ENCODE peak calls at places on chromosomes 5 and 9, in ten cellular contexts. D is neuronal stem cell, I is GM06990, C is body of pancreas, J is PC-3, M is right atrium auricular region, B is HepG2, O is tibial artery, U is cardiac muscle cell, H is mammary epithelial cell. Z is an unnamed sample. For H3K36me3, the result is how much of the 10 kb centered on the place peaks cover.

GRCh38 chr5:168494057-168494555 is 7.8 kb downstream of the RARS1 start:
- DNase-seq in D (no peak), I (no peak), C (no peak), J (no peak), M (no peak), B (no peak), O (no peak), U (peak), H (no peak), Z (peak)

GRCh38 chr5:145465487-145466263 is 369.5 kb downstream of the PRELID2 start:
- DNase-seq in D (no peak), I (no peak), C (no peak), J (no peak), M (no peak), B (no peak), O (no peak), U (no peak), H (no peak), Z (no peak)

GRCh38 chr5:81154725-81155124 is 78.4 kb upstream of the CKMT2 start:
- DNase-seq in D (no peak), I (peak), C (no peak), J (no peak), M (no peak), B (no peak), O (no peak), U (no peak), H (no peak), Z (no peak)

GRCh38 chr9:126985870-126986498 is 71.4 kb downstream of the RALGPS1 start:
- DNase-seq in D (no peak), I (peak), C (peak), J (peak), M (peak), B (peak), O (peak), U (no peak), H (peak), Z (no peak)

GRCh38 chr5:180471866-180472265 is 22.3 kb upstream of the CNOT6 start:
- DNase-seq in D (no peak), I (no peak), C (no peak), J (no peak), M (no peak), B (no peak), O (no peak), U (no peak), H (no peak), Z (no peak)

GRCh38 chr5:124072570-124072969 is 560.6 kb downstream of the CSNK1G3 start:
- DNase-seq in D (no peak), I (no peak), C (no peak), J (no peak), M (no peak), B (no peak), O (no peak), U (no peak), H (no peak), Z (no peak)

GRCh38 chr5:113713051-113713450 is 199.6 kb downstream of the YTHDC2 start:
- DNase-seq in D (no peak), I (no peak), C (no peak), J (no peak), M (no peak), B (no peak), O (no peak), U (no peak), H (no peak), Z (no peak)

GRCh38 chr5:81354093-81354492 is 39.8 kb downstream of the ACOT12 start:
- DNase-seq in D (no peak), I (no peak), C (no peak), J (no peak), M (no peak), B (no peak), O (no peak), U (no peak), H (no peak), Z (no peak)

GRCh38 chr5:168931638-168932345 is 352.6 kb upstream of the PANK3 start:
- DNase-seq in D (no peak), I (no peak), C (no peak), J (no peak), M (peak), B (no peak), O (no peak), U (no peak), H (peak), Z (no peak)

GRCh38 chr9:125961037-125961436 is 213.9 kb downstream of the PBX3 start:
- DNase-seq in D (peak), I (no peak), C (no peak), J (no peak), M (no peak), B (no peak), O (no peak), U (peak), H (no peak), Z (no peak)

GRCh38 chr9:91162784-91163440 is 198.8 kb downstream of the AUH start:
- DNase-seq in D (no peak), I (peak), C (no peak), J (peak), M (peak), B (no peak), O (peak), U (peak), H (no peak), Z (no peak)

GRCh38 chr5:93192107-93192506 is 388.9 kb downstream of the NR2F1-AS1 start:
- DNase-seq in D (no peak), I (no peak), C (no peak), J (peak), M (no peak), B (peak), O (no peak), U (no peak), H (peak), Z (no peak)

GRCh38 chr9:76374702-76375543 is 19.3 kb downstream of the RFK start:
- DNase-seq in D (no peak), I (no peak), C (peak), J (peak), M (peak), B (peak), O (peak), U (peak), H (peak), Z (peak)

GRCh38 chr5:13201022-13201421 is 743.5 kb downstream of the DNAH5 start:
- DNase-seq in D (no peak), I (no peak), C (no peak), J (no peak), M (no peak), B (no peak), O (no peak), U (no peak), H (no peak), Z (no peak)

GRCh38 chr9:81564632-81565031 is 124.7 kb downstream of the TLE1 start:
- DNase-seq in D (no peak), I (no peak), C (no peak), J (no peak), M (no peak), B (no peak), O (no peak), U (no peak), H (no peak), Z (no peak)

GRCh38 chr9:98594551-98595160 is 114.1 kb downstream of the GABBR2 start:
- DNase-seq in D (no peak), I (no peak), C (no peak), J (no peak), M (no peak), B (peak), O (no peak), U (no peak), H (no peak), Z (peak)

DNA sequence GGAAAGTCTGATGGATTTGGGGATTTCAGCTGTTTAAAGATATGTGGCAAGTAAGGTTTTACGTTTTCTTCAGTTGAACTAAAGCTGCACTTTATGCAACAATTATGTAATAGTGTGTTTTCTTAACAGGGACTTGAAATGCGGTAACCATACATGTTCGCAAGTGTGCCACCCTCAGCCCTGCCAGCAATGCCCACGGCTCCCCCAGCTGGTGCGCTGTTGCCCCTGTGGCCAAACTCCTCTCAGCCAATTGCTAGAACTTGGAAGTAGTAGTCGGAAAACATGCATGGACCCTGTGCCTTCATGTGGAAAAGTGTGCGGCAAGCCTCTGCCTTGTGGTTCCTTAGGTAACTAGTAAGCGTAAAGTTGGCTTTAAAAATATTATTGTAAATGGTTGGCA is 28.5 kb downstream of the NFX1 start:
- DNase-seq in D (no peak), I (no peak), C (no peak), J (no peak), M (no peak), B (no peak), O (no peak), U (no peak), H (no peak), Z (no peak)
- H3K36me3 ChIP-seq in D (half or more), I (under half), C (under half), J (under half), M (half or more), B (under half), O (half or more), U (half or more), H (under half), Z (half or more)

GRCh38 chr9:120392245-120392644 is 187.7 kb downstream of the CDK5RAP2 start:
- DNase-seq in D (no peak), I (no peak), C (no peak), J (no peak), M (no peak), B (no peak), O (no peak), U (no peak), H (no peak), Z (no peak)

GRCh38 chr9:120389867-120390266 is 190.1 kb downstream of the CDK5RAP2 start:
- DNase-seq in D (no peak), I (no peak), C (no peak), J (no peak), M (no peak), B (no peak), O (no peak), U (no peak), H (no peak), Z (no peak)

GRCh38 chr9:120391691-120392090 is 188.3 kb downstream of the CDK5RAP2 start:
- DNase-seq in D (no peak), I (no peak), C (no peak), J (no peak), M (no peak), B (no peak), O (no peak), U (no peak), H (no peak), Z (no peak)

GRCh38 chr9:120389300-120389699 is 190.7 kb downstream of the CDK5RAP2 start:
- DNase-seq in D (no peak), I (no peak), C (no peak), J (no peak), M (no peak), B (no peak), O (no peak), U (no peak), H (no peak), Z (no peak)

DNA sequence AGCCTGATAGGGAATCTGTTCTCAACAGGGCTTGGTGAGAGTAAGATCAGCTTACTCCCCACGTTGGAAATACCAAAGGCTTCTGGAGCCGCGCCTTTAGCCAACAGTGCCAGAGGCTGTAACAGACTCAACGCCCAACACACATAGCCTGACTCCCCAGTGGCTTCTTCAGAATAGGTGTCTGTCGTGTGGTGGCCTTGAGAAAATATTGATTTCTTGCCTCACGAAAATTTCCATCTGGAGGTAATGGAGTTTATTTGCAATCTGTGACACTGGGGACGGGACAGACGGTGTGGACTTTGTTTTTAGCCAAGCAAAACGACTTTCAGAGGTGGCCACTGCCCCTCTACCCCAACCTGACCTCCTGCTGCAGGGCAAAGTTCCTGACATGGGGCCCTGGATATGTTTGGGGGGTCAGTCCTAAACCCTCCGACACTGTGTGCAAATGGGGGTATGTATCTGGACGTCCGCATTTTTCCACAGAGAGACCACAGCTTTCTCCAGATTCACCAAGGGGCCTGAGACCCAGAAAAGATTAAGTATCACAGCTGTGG is 189.3 kb downstream of the CDK5RAP2 start:
- DNase-seq in D (no peak), I (no peak), C (no peak), J (no peak), M (no peak), B (peak), O (no peak), U (no peak), H (no peak), Z (no peak)
- H3K36me3 ChIP-seq in D (half or more), I (under half), C (under half), J (under half), M (half or more), B (under half), O (under half), U (under half), H (under half), Z (half or more)

GRCh38 chr9:137815256-137816255 is 62.0 kb upstream of the CACNA1B start:
- DNase-seq in D (no peak), I (no peak), C (no peak), J (no peak), M (no peak), B (no peak), O (no peak), U (no peak), H (no peak), Z (no peak)

GRCh38 chr9:137814841-137815240 is 62.7 kb upstream of the CACNA1B start:
- DNase-seq in D (no peak), I (no peak), C (no peak), J (no peak), M (no peak), B (no peak), O (no peak), U (no peak), H (no peak), Z (no peak)

GRCh38 chr9:137813167-137813566 is 64.4 kb upstream of the CACNA1B start:
- DNase-seq in D (no peak), I (no peak), C (no peak), J (no peak), M (no peak), B (no peak), O (no peak), U (no peak), H (no peak), Z (no peak)

GRCh38 chr9:137813651-137814415 is 63.7 kb upstream of the CACNA1B start:
- DNase-seq in D (no peak), I (no peak), C (no peak), J (no peak), M (no peak), B (no peak), O (no peak), U (no peak), H (peak), Z (no peak)

GRCh38 chr9:137814436-137814835 is 63.1 kb upstream of the CACNA1B start:
- DNase-seq in D (no peak), I (no peak), C (no peak), J (no peak), M (no peak), B (no peak), O (no peak), U (no peak), H (no peak), Z (no peak)
- H3K36me3 ChIP-seq in D (half or more), I (under half), C (under half), J (under half), M (half or more), B (under half), O (half or more), U (under half), H (under half), Z (half or more)

GRCh38 chr5:62652225-62652624 is 73.6 kb downstream of the LRRC70 start:
- DNase-seq in D (no peak), I (no peak), C (no peak), J (no peak), M (no peak), B (peak), O (no peak), U (no peak), H (no peak), Z (peak)
- H3K36me3 ChIP-seq in D (under half), I (under half), C (under half), J (under half), M (under half), B (under half), O (under half), U (under half), H (under half), Z (under half)

DNA sequence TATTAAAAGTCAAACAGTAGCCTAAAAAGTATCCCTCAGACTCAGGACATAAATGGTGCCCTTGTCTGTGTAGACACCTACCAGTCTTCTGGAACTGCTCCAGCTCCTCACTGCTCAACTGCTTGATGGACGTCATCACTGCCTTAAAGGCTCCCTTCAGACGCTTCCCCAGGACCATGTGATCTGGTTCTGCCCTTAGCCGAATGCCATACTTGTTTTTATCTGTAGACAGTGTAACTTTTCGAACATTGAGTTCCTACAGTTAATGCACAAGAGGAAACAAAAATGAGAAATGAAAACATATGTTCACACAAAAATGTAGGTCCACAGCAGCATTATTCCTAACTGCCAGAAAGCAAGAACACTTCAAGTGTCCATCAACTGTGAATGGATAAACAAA is 46.2 kb downstream of the IARS1 start:
- DNase-seq in D (no peak), I (no peak), C (no peak), J (no peak), M (no peak), B (no peak), O (no peak), U (no peak), H (no peak), Z (no peak)
- H3K36me3 ChIP-seq in D (half or more), I (under half), C (half or more), J (half or more), M (half or more), B (under half), O (half or more), U (half or more), H (half or more), Z (half or more)

DNA sequence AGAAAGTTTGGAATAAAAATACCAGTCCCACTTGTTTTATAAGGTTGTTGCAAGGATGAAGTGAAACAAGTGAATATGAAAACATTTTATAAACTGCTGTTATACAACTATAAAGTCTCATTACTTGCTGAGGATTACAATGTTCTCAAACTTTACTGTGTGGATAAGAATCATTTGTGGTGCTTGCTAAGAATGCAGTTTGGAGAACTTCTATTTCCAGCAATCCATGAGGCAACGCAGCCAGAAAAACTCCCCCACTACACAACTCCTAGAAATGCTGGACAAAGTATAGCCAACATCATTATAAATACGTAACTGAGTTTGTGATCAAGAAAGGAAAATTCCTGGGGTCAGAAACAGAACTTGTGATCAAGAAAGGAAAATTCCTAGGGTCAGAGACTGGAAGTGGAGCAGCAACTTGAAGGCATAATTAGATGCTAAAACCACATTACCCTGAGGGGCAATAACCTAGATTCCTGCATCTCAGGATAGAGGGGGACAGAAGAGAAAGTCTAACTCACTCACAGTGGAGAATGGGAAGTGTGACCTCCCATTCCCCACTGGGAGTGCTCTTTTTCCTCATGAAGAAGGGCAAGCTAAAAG is 81.1 kb downstream of the MAT2B start:
- DNase-seq in D (no peak), I (no peak), C (no peak), J (no peak), M (no peak), B (no peak), O (no peak), U (no peak), H (no peak), Z (no peak)
- H3K36me3 ChIP-seq in D (under half), I (under half), C (under half), J (under half), M (under half), B (under half), O (under half), U (under half), H (under half), Z (under half)

GRCh38 chr5:150498501-150498900 is 9.4 kb upstream of the NDST1 start:
- DNase-seq in D (peak), I (no peak), C (no peak), J (no peak), M (no peak), B (no peak), O (no peak), U (no peak), H (no peak), Z (no peak)

GRCh38 chr5:150497989-150498317 is 10.0 kb upstream of the NDST1 start:
- DNase-seq in D (no peak), I (no peak), C (no peak), J (no peak), M (no peak), B (no peak), O (no peak), U (no peak), H (no peak), Z (no peak)

GRCh38 chr5:150496098-150496497 is 11.8 kb upstream of the NDST1 start:
- DNase-seq in D (no peak), I (no peak), C (no peak), J (no peak), M (no peak), B (no peak), O (no peak), U (no peak), H (no peak), Z (no peak)

GRCh38 chr5:150496534-150496933 is 11.4 kb upstream of the NDST1 start:
- DNase-seq in D (no peak), I (no peak), C (no peak), J (no peak), M (no peak), B (no peak), O (no peak), U (no peak), H (no peak), Z (no peak)

GRCh38 chr5:150497274-150497988 is 10.5 kb upstream of the NDST1 start:
- DNase-seq in D (no peak), I (no peak), C (no peak), J (peak), M (peak), B (no peak), O (peak), U (no peak), H (peak), Z (no peak)
- H3K36me3 ChIP-seq in D (half or more), I (under half), C (under half), J (under half), M (under half), B (under half), O (under half), U (under half), H (under half), Z (under half)

DNA sequence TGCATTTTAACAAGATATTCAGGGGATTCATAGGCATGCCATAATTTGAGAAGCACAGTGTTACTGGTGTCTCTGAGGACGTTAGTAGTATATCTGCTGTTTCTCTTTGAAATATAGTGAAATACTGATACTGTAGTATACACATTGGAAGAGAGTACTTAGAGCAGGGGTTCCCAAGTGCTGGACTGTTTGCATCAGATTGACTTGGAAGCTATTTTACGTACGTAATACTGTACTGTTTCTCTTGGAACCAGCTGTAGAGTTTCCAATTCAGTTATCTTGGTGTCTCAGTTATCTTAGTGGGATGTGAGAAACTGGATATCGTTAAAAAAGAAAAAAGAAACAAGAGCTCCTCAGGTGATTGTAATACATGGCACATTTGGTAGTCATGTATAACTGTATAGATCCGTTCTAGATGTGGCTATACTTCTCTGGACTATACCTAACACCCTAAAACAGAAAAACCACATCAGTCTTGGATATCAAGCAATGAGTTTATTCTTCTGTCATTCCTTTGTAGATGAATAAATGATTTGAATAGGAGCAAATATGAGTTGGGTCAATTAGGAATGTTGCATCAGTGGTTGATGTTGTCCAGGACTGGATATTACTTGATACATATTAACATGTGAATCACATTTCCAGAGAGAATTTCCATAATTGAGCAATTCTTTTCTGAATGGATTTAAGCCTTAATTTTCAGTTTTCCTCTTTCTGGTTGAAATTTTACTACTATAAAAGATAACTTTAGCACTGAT is 33.4 kb downstream of the PRRC1 start:
- DNase-seq in D (no peak), I (no peak), C (no peak), J (no peak), M (no peak), B (no peak), O (no peak), U (no peak), H (peak), Z (no peak)
- H3K36me3 ChIP-seq in D (half or more), I (under half), C (under half), J (under half), M (under half), B (under half), O (half or more), U (under half), H (under half), Z (under half)

Z was measured in WERI-Rb-1.